ENCODE peak calls at places on chromosomes 7 and 10, in six cellular contexts. One of them, this sample, is unnamed.

GRCh38 chr7:131183611-131184119 is 144.0 kb upstream of the MKLN1 start:
- DNase-seq in activated CD4-positive, alpha-beta T cell treated with anti-CD3 and anti-CD28 coated beads, Interleukin-2, amount 50 U/mL, for 1 hour: peak; percentile 30
- DNase-seq in activated T-cell treated with anti-CD3 and anti-CD28 coated beads for 1 hour: no peak
- DNase-seq in stomach: no peak
- DNase-seq in Peyer's patch: no peak
- DNase-seq in EH: peak; percentile 28
- DNase-seq in this sample: no peak

GRCh38 chr7:141654551-141654950 is 47.4 kb downstream of the DENND11 start:
- DNase-seq in activated CD4-positive, alpha-beta T cell treated with anti-CD3 and anti-CD28 coated beads, Interleukin-2, amount 50 U/mL, for 1 hour: peak; percentile 58
- DNase-seq in activated T-cell treated with anti-CD3 and anti-CD28 coated beads for 1 hour: peak; percentile 37
- DNase-seq in stomach: peak; percentile 70
- DNase-seq in Peyer's patch: no peak
- DNase-seq in EH: peak; percentile 62
- DNase-seq in this sample: peak; percentile 78

GRCh38 chr7:44277851-44278250 is 47.5 kb downstream of the CAMK2B start:
- DNase-seq in activated CD4-positive, alpha-beta T cell treated with anti-CD3 and anti-CD28 coated beads, Interleukin-2, amount 50 U/mL, for 1 hour: no peak
- DNase-seq in activated T-cell treated with anti-CD3 and anti-CD28 coated beads for 1 hour: no peak
- DNase-seq in stomach: no peak
- DNase-seq in Peyer's patch: peak; percentile 30
- DNase-seq in EH: peak; percentile 51
- DNase-seq in this sample: no peak

GRCh38 chr7:42493436-42494198 is 256.6 kb upstream of the GLI3 start:
- DNase-seq in activated CD4-positive, alpha-beta T cell treated with anti-CD3 and anti-CD28 coated beads, Interleukin-2, amount 50 U/mL, for 1 hour: no peak
- DNase-seq in activated T-cell treated with anti-CD3 and anti-CD28 coated beads for 1 hour: no peak
- DNase-seq in stomach: peak; percentile 40
- DNase-seq in Peyer's patch: peak; percentile 59
- DNase-seq in EH: peak; percentile 88
- DNase-seq in this sample: peak; percentile 94

GRCh38 chr10:38118072-38118807 is 24.1 kb downstream of the ZNF37A start:
- DNase-seq in activated CD4-positive, alpha-beta T cell treated with anti-CD3 and anti-CD28 coated beads, Interleukin-2, amount 50 U/mL, for 1 hour: no peak
- DNase-seq in activated T-cell treated with anti-CD3 and anti-CD28 coated beads for 1 hour: no peak
- DNase-seq in stomach: no peak
- DNase-seq in Peyer's patch: no peak
- DNase-seq in EH: peak; percentile 14
- DNase-seq in this sample: peak; percentile 2

GRCh38 chr7:26078437-26079362 is 73.3 kb upstream of the NFE2L3 start:
- DNase-seq in activated CD4-positive, alpha-beta T cell treated with anti-CD3 and anti-CD28 coated beads, Interleukin-2, amount 50 U/mL, for 1 hour: peak; percentile 80
- DNase-seq in activated T-cell treated with anti-CD3 and anti-CD28 coated beads for 1 hour: peak; percentile 78
- DNase-seq in stomach: peak; percentile 65
- DNase-seq in Peyer's patch: peak; percentile 79
- DNase-seq in EH: peak; percentile 32
- DNase-seq in this sample: peak; percentile 30

GRCh38 chr10:96043895-96044580 is 655 bp downstream of the CCNJ start:
- DNase-seq in activated CD4-positive, alpha-beta T cell treated with anti-CD3 and anti-CD28 coated beads, Interleukin-2, amount 50 U/mL, for 1 hour: peak; percentile 30
- DNase-seq in activated T-cell treated with anti-CD3 and anti-CD28 coated beads for 1 hour: peak; percentile 30
- DNase-seq in stomach: peak; percentile 52
- DNase-seq in Peyer's patch: peak; percentile 75
- DNase-seq in EH: peak; percentile 56
- DNase-seq in this sample: peak; percentile 69

GRCh38 chr7:84663224-84663623 is 468.6 kb upstream of the SEMA3A start:
- DNase-seq in activated CD4-positive, alpha-beta T cell treated with anti-CD3 and anti-CD28 coated beads, Interleukin-2, amount 50 U/mL, for 1 hour: no peak
- DNase-seq in activated T-cell treated with anti-CD3 and anti-CD28 coated beads for 1 hour: no peak
- DNase-seq in stomach: no peak
- DNase-seq in Peyer's patch: no peak
- DNase-seq in EH: peak; percentile 15
- DNase-seq in this sample: no peak

GRCh38 chr10:46525177-46525823 is 31.2 kb downstream of the GPRIN2 start:
- DNase-seq in activated CD4-positive, alpha-beta T cell treated with anti-CD3 and anti-CD28 coated beads, Interleukin-2, amount 50 U/mL, for 1 hour: no peak
- DNase-seq in activated T-cell treated with anti-CD3 and anti-CD28 coated beads for 1 hour: no peak
- DNase-seq in stomach: peak; percentile 24
- DNase-seq in Peyer's patch: peak; percentile 43
- DNase-seq in EH: peak; percentile 98
- DNase-seq in this sample: peak; percentile 83

GRCh38 chr7:28754027-28754426 is 204.1 kb downstream of the TRIL start:
- DNase-seq in activated CD4-positive, alpha-beta T cell treated with anti-CD3 and anti-CD28 coated beads, Interleukin-2, amount 50 U/mL, for 1 hour: no peak
- DNase-seq in activated T-cell treated with anti-CD3 and anti-CD28 coated beads for 1 hour: no peak
- DNase-seq in stomach: no peak
- DNase-seq in Peyer's patch: no peak
- DNase-seq in EH: peak; percentile 10
- DNase-seq in this sample: peak; percentile 50

GRCh38 chr10:77724820-77725219 is 87.2 kb upstream of the KCNMA1 start:
- DNase-seq in activated CD4-positive, alpha-beta T cell treated with anti-CD3 and anti-CD28 coated beads, Interleukin-2, amount 50 U/mL, for 1 hour: no peak
- DNase-seq in activated T-cell treated with anti-CD3 and anti-CD28 coated beads for 1 hour: no peak
- DNase-seq in stomach: no peak
- DNase-seq in Peyer's patch: no peak
- DNase-seq in EH: no peak
- DNase-seq in this sample: no peak

GRCh38 chr10:12194752-12195271 is 879 bp downstream of the NUDT5 start:
- DNase-seq in activated CD4-positive, alpha-beta T cell treated with anti-CD3 and anti-CD28 coated beads, Interleukin-2, amount 50 U/mL, for 1 hour: peak; percentile 27
- DNase-seq in activated T-cell treated with anti-CD3 and anti-CD28 coated beads for 1 hour: peak; percentile 9
- DNase-seq in stomach: peak; percentile 35
- DNase-seq in Peyer's patch: peak; percentile 58
- DNase-seq in EH: peak; percentile 44
- DNase-seq in this sample: peak; percentile 70

GRCh38 chr7:45000096-45001032 is at the start of gene CCM2:
- DNase-seq in activated CD4-positive, alpha-beta T cell treated with anti-CD3 and anti-CD28 coated beads, Interleukin-2, amount 50 U/mL, for 1 hour: no peak
- DNase-seq in activated T-cell treated with anti-CD3 and anti-CD28 coated beads for 1 hour: no peak
- DNase-seq in stomach: peak; percentile 43
- DNase-seq in Peyer's patch: no peak
- DNase-seq in EH: peak; percentile 65
- DNase-seq in this sample: peak; percentile 46

GRCh38 chr7:121393005-121393366 is 3.1 kb downstream of the FAM3C start:
- DNase-seq in activated CD4-positive, alpha-beta T cell treated with anti-CD3 and anti-CD28 coated beads, Interleukin-2, amount 50 U/mL, for 1 hour: no peak
- DNase-seq in activated T-cell treated with anti-CD3 and anti-CD28 coated beads for 1 hour: no peak
- DNase-seq in stomach: no peak
- DNase-seq in Peyer's patch: no peak
- DNase-seq in EH: no peak
- DNase-seq in this sample: no peak

GRCh38 chr10:1762066-1762465 is 24.7 kb upstream of the ADARB2 start:
- DNase-seq in activated CD4-positive, alpha-beta T cell treated with anti-CD3 and anti-CD28 coated beads, Interleukin-2, amount 50 U/mL, for 1 hour: no peak
- DNase-seq in activated T-cell treated with anti-CD3 and anti-CD28 coated beads for 1 hour: no peak
- DNase-seq in stomach: no peak
- DNase-seq in Peyer's patch: no peak
- DNase-seq in EH: no peak
- DNase-seq in this sample: no peak

GRCh38 chr7:128205068-128205467 is 36.0 kb upstream of the LEP start:
- DNase-seq in activated CD4-positive, alpha-beta T cell treated with anti-CD3 and anti-CD28 coated beads, Interleukin-2, amount 50 U/mL, for 1 hour: no peak
- DNase-seq in activated T-cell treated with anti-CD3 and anti-CD28 coated beads for 1 hour: no peak
- DNase-seq in stomach: no peak
- DNase-seq in Peyer's patch: no peak
- DNase-seq in EH: no peak
- DNase-seq in this sample: no peak

GRCh38 chr7:87878208-87878735 is 2.0 kb downstream of the DBF4 start:
- DNase-seq in activated CD4-positive, alpha-beta T cell treated with anti-CD3 and anti-CD28 coated beads, Interleukin-2, amount 50 U/mL, for 1 hour: no peak
- DNase-seq in activated T-cell treated with anti-CD3 and anti-CD28 coated beads for 1 hour: no peak
- DNase-seq in stomach: no peak
- DNase-seq in Peyer's patch: no peak
- DNase-seq in EH: peak; percentile 28
- DNase-seq in this sample: peak; percentile 38

GRCh38 chr10:20890491-20891337 is 6.4 kb downstream of the NEBL start:
- DNase-seq in activated CD4-positive, alpha-beta T cell treated with anti-CD3 and anti-CD28 coated beads, Interleukin-2, amount 50 U/mL, for 1 hour: no peak
- DNase-seq in activated T-cell treated with anti-CD3 and anti-CD28 coated beads for 1 hour: no peak
- DNase-seq in stomach: no peak
- DNase-seq in Peyer's patch: no peak
- DNase-seq in EH: no peak
- DNase-seq in this sample: peak; percentile 60

GRCh38 chr7:90568213-90568612 is 27.9 kb upstream of the CDK14 start:
- DNase-seq in activated CD4-positive, alpha-beta T cell treated with anti-CD3 and anti-CD28 coated beads, Interleukin-2, amount 50 U/mL, for 1 hour: no peak
- DNase-seq in activated T-cell treated with anti-CD3 and anti-CD28 coated beads for 1 hour: no peak
- DNase-seq in stomach: no peak
- DNase-seq in Peyer's patch: no peak
- DNase-seq in EH: no peak
- DNase-seq in this sample: no peak

GRCh38 chr7:77461246-77461645 is 45.1 kb upstream of the GSAP start:
- DNase-seq in activated CD4-positive, alpha-beta T cell treated with anti-CD3 and anti-CD28 coated beads, Interleukin-2, amount 50 U/mL, for 1 hour: no peak
- DNase-seq in activated T-cell treated with anti-CD3 and anti-CD28 coated beads for 1 hour: no peak
- DNase-seq in stomach: no peak
- DNase-seq in Peyer's patch: no peak
- DNase-seq in EH: peak; percentile 21
- DNase-seq in this sample: no peak

GRCh38 chr10:91190388-91190870 is 30.0 kb upstream of the PCGF5 start:
- DNase-seq in activated CD4-positive, alpha-beta T cell treated with anti-CD3 and anti-CD28 coated beads, Interleukin-2, amount 50 U/mL, for 1 hour: no peak
- DNase-seq in activated T-cell treated with anti-CD3 and anti-CD28 coated beads for 1 hour: no peak
- DNase-seq in stomach: no peak
- DNase-seq in Peyer's patch: no peak
- DNase-seq in EH: peak; percentile 83
- DNase-seq in this sample: peak; percentile 26

GRCh38 chr10:101397140-101397539 is 43.2 kb downstream of the BTRC start:
- DNase-seq in activated CD4-positive, alpha-beta T cell treated with anti-CD3 and anti-CD28 coated beads, Interleukin-2, amount 50 U/mL, for 1 hour: peak; percentile 17
- DNase-seq in activated T-cell treated with anti-CD3 and anti-CD28 coated beads for 1 hour: no peak
- DNase-seq in stomach: no peak
- DNase-seq in Peyer's patch: no peak
- DNase-seq in EH: peak; percentile 71
- DNase-seq in this sample: peak; percentile 88

GRCh38 chr10:57657164-57657765 is 610.4 kb downstream of the IPMK start:
- DNase-seq in activated CD4-positive, alpha-beta T cell treated with anti-CD3 and anti-CD28 coated beads, Interleukin-2, amount 50 U/mL, for 1 hour: no peak
- DNase-seq in activated T-cell treated with anti-CD3 and anti-CD28 coated beads for 1 hour: no peak
- DNase-seq in stomach: peak; percentile 54
- DNase-seq in Peyer's patch: peak; percentile 45
- DNase-seq in EH: peak; percentile 42
- DNase-seq in this sample: peak; percentile 55